ENCODE peak calls at places on chromosomes 12 and 14, in seven cellular contexts. E is aorta; Q is sciatic nerve; R is activated T-cell treated with anti-CD3 and anti-CD28 coated beads, Interleukin-2, amount 50 U/mL, for 72 hours; W is left cardiac atrium; T is A549; O is Panc1. S is an unnamed sample.

GRCh38 chr12:9786726-9787339 is 26.1 kb upstream of the CD69 start:
- ATAC-seq in T (no peak), O (no peak), E (no peak), Q (no peak), W (no peak), R (no peak), S (no peak)

GRCh38 chr14:63909984-63910383 is 57.2 kb downstream of the SYNE2 start:
- ATAC-seq in T (no peak), O (no peak), R (no peak), W (no peak), E (no peak), Q (no peak), S (no peak)

GRCh38 chr14:66600416-66600815 is 92.5 kb downstream of the GPHN start:
- ATAC-seq in E (no peak), O (no peak), Q (no peak), T (no peak), W (no peak), R (no peak), S (no peak)

GRCh38 chr14:81211844-81212243 is 8.9 kb downstream of the GTF2A1 start:
- ATAC-seq in W (peak; percentile 48), E (no peak), T (peak; percentile 70), R (no peak), O (no peak), Q (peak; percentile 67), S (no peak)

GRCh38 chr14:96297000-96297399 is 41.0 kb downstream of the BDKRB1 start:
- ATAC-seq in T (no peak), O (no peak), Q (no peak), R (no peak), W (no peak), E (no peak), S (no peak)

GRCh38 chr14:106812788-106813476 is 1286.5 kb downstream of the TMEM121 start:
- ATAC-seq in W (no peak), R (no peak), Q (no peak), O (no peak), T (no peak), E (peak; percentile 56), S (no peak)

GRCh38 chr12:7459973-7460372 is 16.0 kb upstream of the CD163L1 start:
- ATAC-seq in T (peak; percentile 44), Q (peak; percentile 20), E (peak; percentile 19), O (peak; percentile 45), R (no peak), W (no peak), S (no peak)

GRCh38 chr12:102399653-102400052 is 80.7 kb downstream of the IGF1 start:
- ATAC-seq in R (peak; percentile 26), Q (no peak), W (no peak), E (no peak), O (no peak), T (no peak), S (no peak)

GRCh38 chr12:129084875-129085826 is 231.9 kb downstream of the GLT1D1 start:
- ATAC-seq in Q (no peak), E (no peak), W (no peak), R (no peak), T (no peak), O (no peak), S (no peak)